ENCODE peak calls at places on chromosomes 1 and 21, in ten cellular contexts. O, Z, R, B, G, J, P, U, E and N are unnamed samples.

GRCh38 chr1:90012305-90012704 is 17.4 kb downstream of the ZNF326 start:
- DNase-seq in O (no peak), Z (no peak), R (peak), B (no peak), G (no peak), J (no peak), P (no peak), U (no peak), E (no peak), N (no peak)

GRCh38 chr1:5850503-5850902 is 141.7 kb downstream of the NPHP4 start:
- DNase-seq in O (no peak), Z (no peak), R (no peak), B (no peak), G (no peak), J (no peak), P (no peak), U (no peak), E (no peak), N (no peak)

GRCh38 chr1:220775238-220775853 is 11.4 kb upstream of the MTARC1 start:
- DNase-seq in O (peak), Z (no peak), R (peak), B (no peak), G (peak), J (peak), P (no peak), U (no peak), E (no peak), N (no peak)

GRCh38 chr1:165350861-165351260 is 5.7 kb downstream of the LMX1A start:
- DNase-seq in O (no peak), Z (peak), R (no peak), B (no peak), G (no peak), J (peak), P (no peak), U (no peak), E (no peak), N (no peak)

GRCh38 chr1:61247881-61248752 is 165.8 kb downstream of the NFIA start:
- DNase-seq in O (no peak), Z (no peak), R (no peak), B (no peak), G (no peak), J (peak), P (no peak), U (no peak), E (no peak), N (no peak)

GRCh38 chr1:211493865-211494653 is 2.1 kb upstream of the RD3 start:
- DNase-seq in O (no peak), Z (no peak), R (no peak), B (no peak), G (no peak), J (no peak), P (no peak), U (no peak), E (no peak), N (no peak)

GRCh38 chr21:37658994-37659458 is 257.2 kb downstream of the KCNJ6 start:
- DNase-seq in O (peak), Z (peak), R (peak), B (no peak), G (no peak), J (no peak), P (no peak), U (no peak), E (no peak), N (peak)

GRCh38 chr1:2546515-2547209 is 9.5 kb upstream of the TNFRSF14 start:
- DNase-seq in O (peak), Z (peak), R (peak), B (peak), G (peak), J (peak), P (peak), U (peak), E (peak), N (peak)

GRCh38 chr1:45266151-45266801 is 59.9 kb upstream of the ZSWIM5 start:
- DNase-seq in O (peak), Z (peak), R (peak), B (peak), G (no peak), J (no peak), P (no peak), U (no peak), E (no peak), N (no peak)

GRCh38 chr1:202580604-202581003 is 129.7 kb downstream of the SYT2 start:
- DNase-seq in O (no peak), Z (no peak), R (peak), B (no peak), G (no peak), J (no peak), P (no peak), U (no peak), E (no peak), N (no peak)

GRCh38 chr1:159181328-159182024 is 10.1 kb downstream of the CADM3 start:
- DNase-seq in O (no peak), Z (peak), R (no peak), B (no peak), G (no peak), J (no peak), P (no peak), U (no peak), E (no peak), N (no peak)

GRCh38 chr1:15994590-15995351 is 9.3 kb upstream of the SRARP start:
- DNase-seq in O (peak), Z (peak), R (peak), B (peak), G (no peak), J (peak), P (peak), U (no peak), E (peak), N (no peak)